ENCODE peak calls at places on chromosomes 13 and 19, in eight cellular contexts. A, W, X, B, D, T, S and V are unnamed samples.

GRCh38 chr13:29676941-29677452 is 81.5 kb upstream of the SLC7A1 start:
- DNase-seq in A (no peak), S (no peak), X (no peak), W (peak), D (peak), B (no peak), T (no peak), V (no peak)

GRCh38 chr13:33744589-33745369 is 73.2 kb upstream of the RFC3 start:
- DNase-seq in B (no peak), D (no peak), X (no peak), T (no peak), W (peak), A (no peak), S (no peak), V (peak)

GRCh38 chr19:49570997-49571676 is 9.2 kb downstream of the NOSIP start:
- DNase-seq in T (no peak), A (no peak), X (no peak), B (no peak), W (no peak), D (no peak), S (no peak), V (no peak)

GRCh38 chr19:35295792-35296462 is 4.0 kb downstream of the MAG start:
- DNase-seq in X (no peak), S (no peak), D (no peak), B (no peak), T (no peak), W (no peak), A (no peak), V (no peak)

GRCh38 chr13:78978381-78978998 is 319.5 kb upstream of the OBI1 start:
- DNase-seq in S (no peak), A (no peak), B (peak), X (no peak), W (peak), D (peak), T (no peak), V (peak)

GRCh38 chr19:907183-907853 is 5.7 kb downstream of the R3HDM4 start:
- DNase-seq in S (no peak), W (no peak), D (no peak), B (no peak), T (no peak), X (no peak), A (no peak), V (no peak)

GRCh38 chr13:109494955-109495354 is 291.4 kb downstream of the IRS2 start:
- DNase-seq in W (peak), T (no peak), D (peak), B (no peak), X (no peak), S (no peak), A (no peak), V (peak)

GRCh38 chr13:38755792-38756191 is 68.9 kb downstream of the FREM2 start:
- DNase-seq in D (no peak), S (no peak), X (no peak), B (no peak), W (no peak), A (no peak), T (no peak), V (no peak)

GRCh38 chr13:113627136-113627535 is 30.9 kb downstream of the ATP4B start:
- DNase-seq in W (no peak), T (no peak), B (no peak), S (no peak), X (peak), A (no peak), D (no peak), V (no peak)

GRCh38 chr19:28437390-28438346 is 775.3 kb downstream of the UQCRFS1 start:
- DNase-seq in D (no peak), B (no peak), W (no peak), T (no peak), S (no peak), A (no peak), X (no peak), V (no peak)

GRCh38 chr13:51585234-51585672 is 991 bp downstream of the WDFY2 start:
- DNase-seq in A (no peak), D (peak), W (no peak), S (no peak), B (no peak), X (no peak), T (no peak), V (peak)

GRCh38 chr13:79141082-79141481 is 265.0 kb downstream of the RBM26 start:
- DNase-seq in X (no peak), S (no peak), T (no peak), B (no peak), D (no peak), A (no peak), W (no peak), V (no peak)

GRCh38 chr13:77176350-77176749 is 149.4 kb upstream of the FBXL3 start:
- DNase-seq in T (no peak), S (no peak), D (peak), X (no peak), A (no peak), B (peak), W (peak), V (peak)

GRCh38 chr13:78785764-78786163 is 126.8 kb upstream of the OBI1 start:
- DNase-seq in S (no peak), T (no peak), A (no peak), X (no peak), D (no peak), B (no peak), W (no peak), V (no peak)

GRCh38 chr19:54532528-54532927 is 29.9 kb downstream of the LAIR2 start:
- DNase-seq in T (no peak), S (no peak), B (no peak), A (no peak), D (no peak), X (no peak), W (no peak), V (no peak)

GRCh38 chr19:10625003-10625761 is at the start of gene SLC44A2:
- DNase-seq in X (peak), T (peak), W (peak), B (no peak), D (peak), S (no peak), A (peak), V (peak)

GRCh38 chr19:54434862-54435174 is 14.2 kb upstream of the LENG8 start:
- DNase-seq in D (no peak), X (no peak), W (no peak), B (no peak), S (no peak), T (no peak), A (no peak), V (no peak)

GRCh38 chr19:57872450-57872849 is 16.4 kb downstream of the ZNF814 start:
- DNase-seq in A (no peak), X (no peak), T (no peak), W (no peak), D (peak), S (no peak), B (no peak), V (no peak)

GRCh38 chr19:49512970-49513745 is 697 bp downstream of the FCGRT start:
- DNase-seq in A (no peak), T (no peak), D (no peak), S (no peak), B (no peak), W (no peak), X (peak), V (peak)

GRCh38 chr19:1250374-1251232 is 2.2 kb downstream of the MIDN start:
- DNase-seq in X (peak), B (no peak), W (no peak), D (no peak), A (peak), S (no peak), T (no peak), V (peak)

GRCh38 chr19:52695996-52696395 is 38.8 kb downstream of the ZNF611 start:
- DNase-seq in S (no peak), A (no peak), D (no peak), X (no peak), W (no peak), B (no peak), T (no peak), V (no peak)

GRCh38 chr13:72763411-72763810 is 18.3 kb downstream of the DIS3 start:
- DNase-seq in A (no peak), D (no peak), B (no peak), S (no peak), X (no peak), T (no peak), W (no peak), V (peak)

GRCh38 chr13:33279898-33280549 is 5.5 kb downstream of the STARD13 start:
- DNase-seq in S (no peak), D (peak), W (peak), B (peak), X (no peak), A (no peak), T (no peak), V (peak)

GRCh38 chr19:45075215-45076028 is 856 bp downstream of the ZNF296 start:
- DNase-seq in W (peak), S (no peak), T (peak), B (no peak), X (peak), A (no peak), D (peak), V (no peak)

GRCh38 chr13:36839981-36840380 is 21.0 kb downstream of the RFXAP start:
- DNase-seq in X (no peak), B (no peak), T (no peak), D (no peak), A (no peak), S (no peak), W (no peak), V (no peak)

GRCh38 chr19:11995174-11995573 is 30.3 kb downstream of the ZNF763 start:
- DNase-seq in D (peak), B (no peak), S (no peak), A (no peak), T (no peak), W (no peak), X (no peak), V (peak)

GRCh38 chr13:45737571-45738002 is 35.5 kb downstream of the CBY2 start:
- DNase-seq in B (no peak), X (no peak), T (no peak), S (no peak), W (no peak), A (no peak), D (no peak), V (no peak)

GRCh38 chr19:7783991-7784421 is 21.0 kb downstream of the CLEC4M start:
- DNase-seq in X (no peak), D (peak), S (no peak), T (no peak), A (no peak), W (peak), B (peak), V (peak)

GRCh38 chr19:49362926-49363264 is 679 bp upstream of the TEAD2 start:
- DNase-seq in D (no peak), X (peak), B (no peak), W (no peak), S (no peak), A (no peak), T (peak), V (peak)

GRCh38 chr19:43265664-43266025 is 3.7 kb downstream of the PSG9 start:
- DNase-seq in D (no peak), B (no peak), A (no peak), T (no peak), X (no peak), W (no peak), S (no peak), V (no peak)

GRCh38 chr19:18999016-18999758 is 34.1 kb downstream of the SUGP2 start:
- DNase-seq in X (no peak), T (no peak), W (no peak), B (no peak), S (no peak), D (peak), A (no peak), V (peak)

GRCh38 chr19:35592226-35592625 is 6.3 kb downstream of the PMIS2 start:
- DNase-seq in B (no peak), T (no peak), D (peak), S (no peak), A (no peak), X (no peak), W (no peak), V (peak)

GRCh38 chr13:30708541-30708940 is 26.8 kb upstream of the ALOX5AP start:
- DNase-seq in B (no peak), D (no peak), W (no peak), X (no peak), A (no peak), S (no peak), T (no peak), V (peak)

GRCh38 chr13:61410669-61411297 is 4.9 kb downstream of the PCDH20 start:
- DNase-seq in S (no peak), T (no peak), D (peak), W (no peak), B (no peak), X (no peak), A (no peak), V (peak)

GRCh38 chr13:79307866-79308298 is 98.2 kb downstream of the RBM26 start:
- DNase-seq in T (no peak), B (peak), S (no peak), D (peak), X (no peak), A (no peak), W (peak), V (peak)

GRCh38 chr19:56748443-56748842 is 76.9 kb upstream of the ZNF835 start:
- DNase-seq in T (no peak), D (peak), S (no peak), W (peak), B (no peak), X (no peak), A (no peak), V (peak)

GRCh38 chr13:43787998-43788397 is 1.2 kb upstream of the ENOX1 start:
- DNase-seq in T (no peak), B (no peak), W (peak), D (peak), A (no peak), S (no peak), X (no peak), V (peak)

GRCh38 chr19:407501-408440 is 1.2 kb downstream of the C2CD4C start:
- DNase-seq in T (no peak), W (no peak), S (no peak), B (no peak), A (no peak), X (no peak), D (no peak), V (no peak)

GRCh38 chr19:5931251-5931650 is 17.2 kb downstream of the CAPS start:
- DNase-seq in T (no peak), D (no peak), X (no peak), W (no peak), S (no peak), A (no peak), B (no peak), V (no peak)